ENCODE peak calls at places on chromosomes 3 and 15, in six cellular contexts. One of them, this sample, is unnamed.

GRCh38 chr3:184710870-184711365 is 946 bp downstream of the MAGEF1 start:
- DNase-seq in fibroblast of pulmonary artery: peak; percentile 13
- DNase-seq in endothelial cell of umbilical vein: no peak
- DNase-seq in coronary artery: no peak
- DNase-seq in ascending aorta: peak; percentile 60
- DNase-seq in foreskin fibroblast: peak; percentile 31
- DNase-seq in this sample: no peak

GRCh38 chr3:53253707-53254106 is 2.1 kb downstream of the TKT start:
- DNase-seq in fibroblast of pulmonary artery: no peak
- DNase-seq in coronary artery: no peak
- DNase-seq in endothelial cell of umbilical vein: no peak
- DNase-seq in ascending aorta: no peak
- DNase-seq in foreskin fibroblast: no peak
- DNase-seq in this sample: no peak

GRCh38 chr15:101372960-101373525 is 78.0 kb upstream of the SNRPA1 start:
- DNase-seq in endothelial cell of umbilical vein: no peak
- DNase-seq in coronary artery: no peak
- DNase-seq in ascending aorta: no peak
- DNase-seq in foreskin fibroblast: no peak
- DNase-seq in fibroblast of pulmonary artery: no peak
- DNase-seq in this sample: no peak

GRCh38 chr3:121951291-121951690 is 57.1 kb downstream of the SLC15A2 start:
- DNase-seq in foreskin fibroblast: no peak
- DNase-seq in ascending aorta: no peak
- DNase-seq in endothelial cell of umbilical vein: no peak
- DNase-seq in coronary artery: no peak
- DNase-seq in fibroblast of pulmonary artery: no peak
- DNase-seq in this sample: no peak

GRCh38 chr3:194985031-194985578 is 285.9 kb downstream of the XXYLT1 start:
- DNase-seq in ascending aorta: peak; percentile 83
- DNase-seq in foreskin fibroblast: peak; percentile 40
- DNase-seq in coronary artery: peak; percentile 76
- DNase-seq in fibroblast of pulmonary artery: peak; percentile 82
- DNase-seq in endothelial cell of umbilical vein: no peak
- DNase-seq in this sample: no peak

GRCh38 chr15:80885180-80885579 is 104.4 kb downstream of the MESD start:
- DNase-seq in fibroblast of pulmonary artery: no peak
- DNase-seq in endothelial cell of umbilical vein: peak; percentile 18
- DNase-seq in foreskin fibroblast: no peak
- DNase-seq in ascending aorta: no peak
- DNase-seq in coronary artery: no peak
- DNase-seq in this sample: no peak

GRCh38 chr3:174162550-174162949 is 696.6 kb upstream of the NAALADL2 start:
- DNase-seq in coronary artery: no peak
- DNase-seq in fibroblast of pulmonary artery: no peak
- DNase-seq in endothelial cell of umbilical vein: no peak
- DNase-seq in ascending aorta: no peak
- DNase-seq in foreskin fibroblast: peak; percentile 74
- DNase-seq in this sample: no peak

GRCh38 chr3:61718565-61718964 is 157.2 kb downstream of the PTPRG start:
- DNase-seq in fibroblast of pulmonary artery: no peak
- DNase-seq in endothelial cell of umbilical vein: no peak
- DNase-seq in foreskin fibroblast: no peak
- DNase-seq in ascending aorta: no peak
- DNase-seq in coronary artery: no peak
- DNase-seq in this sample: no peak

GRCh38 chr15:63042879-63043340 is 363 bp downstream of the TPM1 start:
- DNase-seq in ascending aorta: no peak
- DNase-seq in fibroblast of pulmonary artery: no peak
- DNase-seq in foreskin fibroblast: peak; percentile 60
- DNase-seq in endothelial cell of umbilical vein: peak; percentile 47
- DNase-seq in coronary artery: no peak
- DNase-seq in this sample: no peak

GRCh38 chr3:194532591-194532990 is 45.8 kb upstream of the ATP13A3 start:
- DNase-seq in fibroblast of pulmonary artery: no peak
- DNase-seq in foreskin fibroblast: peak; percentile 70
- DNase-seq in ascending aorta: no peak
- DNase-seq in endothelial cell of umbilical vein: no peak
- DNase-seq in coronary artery: no peak
- DNase-seq in this sample: no peak

GRCh38 chr3:32531010-32531647 is 28.5 kb upstream of the CMTM6 start:
- DNase-seq in coronary artery: no peak
- DNase-seq in ascending aorta: no peak
- DNase-seq in foreskin fibroblast: no peak
- DNase-seq in fibroblast of pulmonary artery: no peak
- DNase-seq in endothelial cell of umbilical vein: no peak
- DNase-seq in this sample: no peak

GRCh38 chr3:132293231-132293630 is 24.0 kb upstream of the ACP3 start:
- DNase-seq in foreskin fibroblast: no peak
- DNase-seq in ascending aorta: no peak
- DNase-seq in coronary artery: no peak
- DNase-seq in fibroblast of pulmonary artery: no peak
- DNase-seq in endothelial cell of umbilical vein: no peak
- DNase-seq in this sample: no peak

GRCh38 chr15:87557871-87558270 is 698.7 kb downstream of the NTRK3 start:
- DNase-seq in coronary artery: no peak
- DNase-seq in ascending aorta: no peak
- DNase-seq in endothelial cell of umbilical vein: no peak
- DNase-seq in foreskin fibroblast: no peak
- DNase-seq in fibroblast of pulmonary artery: no peak
- DNase-seq in this sample: no peak

GRCh38 chr3:159884661-159885402 is 103.8 kb upstream of the IL12A start:
- DNase-seq in endothelial cell of umbilical vein: peak; percentile 75
- DNase-seq in ascending aorta: no peak
- DNase-seq in fibroblast of pulmonary artery: peak; percentile 75
- DNase-seq in coronary artery: no peak
- DNase-seq in foreskin fibroblast: peak; percentile 71
- DNase-seq in this sample: no peak

GRCh38 chr15:89364741-89365450 is 30.3 kb upstream of the POLG start:
- DNase-seq in fibroblast of pulmonary artery: no peak
- DNase-seq in foreskin fibroblast: no peak
- DNase-seq in endothelial cell of umbilical vein: no peak
- DNase-seq in coronary artery: no peak
- DNase-seq in ascending aorta: no peak
- DNase-seq in this sample: no peak

GRCh38 chr15:75186044-75186443 is 15.6 kb upstream of the C15orf39 start:
- DNase-seq in fibroblast of pulmonary artery: no peak
- DNase-seq in ascending aorta: no peak
- DNase-seq in coronary artery: no peak
- DNase-seq in foreskin fibroblast: no peak
- DNase-seq in endothelial cell of umbilical vein: no peak
- DNase-seq in this sample: no peak

DNA sequence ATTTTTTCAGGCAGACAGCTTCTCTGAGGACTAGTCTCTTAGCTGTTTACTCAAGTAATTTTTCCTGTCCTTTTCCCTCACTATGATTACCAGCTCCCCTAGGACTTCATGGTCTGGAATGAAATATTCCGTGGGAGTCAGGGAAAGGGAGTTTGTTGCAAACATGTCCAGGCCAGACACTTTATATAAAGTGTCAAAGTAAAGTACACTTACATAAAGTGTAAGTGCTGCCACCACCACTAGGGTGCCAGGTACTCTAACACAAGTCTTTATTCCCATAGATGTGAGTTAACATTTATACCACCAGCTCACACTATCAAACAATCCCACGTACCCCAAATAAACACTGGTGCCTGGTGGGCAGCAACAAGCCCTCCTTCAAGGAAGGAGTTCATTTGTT is 179.8 kb downstream of the SNRPN start:
- DNase-seq in endothelial cell of umbilical vein: peak; percentile 5
- DNase-seq in fibroblast of pulmonary artery: peak; percentile 53
- DNase-seq in ascending aorta: no peak
- DNase-seq in coronary artery: no peak
- DNase-seq in foreskin fibroblast: no peak
- DNase-seq in this sample: no peak
- TF ChIP-seq CTCF in endothelial cell of umbilical vein: peak; percentile 8
- TF ChIP-seq CTCF in fibroblast of pulmonary artery: peak; percentile 28
- TF ChIP-seq CTCF in ascending aorta: no peak
- TF ChIP-seq CTCF in coronary artery: no peak
- TF ChIP-seq CTCF in foreskin fibroblast: no peak
- TF ChIP-seq CTCF in this sample: no peak

DNA sequence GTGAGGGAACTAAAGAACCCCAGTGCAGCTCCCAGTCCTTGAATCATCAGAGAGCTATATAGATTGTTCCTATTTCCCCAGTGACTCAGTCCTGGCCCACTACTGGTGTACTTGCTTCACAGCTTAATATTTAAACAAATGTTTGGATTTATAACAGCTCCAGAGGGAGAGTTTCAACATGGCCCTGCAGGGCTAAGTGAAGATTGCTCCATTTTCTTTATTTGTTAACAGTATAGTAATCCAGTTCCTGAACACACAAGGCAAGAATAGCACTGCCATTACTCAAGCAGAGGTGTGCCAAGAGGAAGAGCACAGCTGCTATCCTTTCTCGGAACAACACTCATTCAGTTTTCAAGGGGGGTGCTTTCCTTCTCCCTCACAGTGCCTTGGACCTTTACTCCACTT is 6.5 kb downstream of the SQOR start:
- DNase-seq in foreskin fibroblast: peak; percentile 92
- DNase-seq in fibroblast of pulmonary artery: peak; percentile 92
- DNase-seq in ascending aorta: peak; percentile 75
- DNase-seq in coronary artery: peak; percentile 71
- DNase-seq in endothelial cell of umbilical vein: peak; percentile 72
- DNase-seq in this sample: no peak
- TF ChIP-seq CTCF in foreskin fibroblast: no peak
- TF ChIP-seq CTCF in fibroblast of pulmonary artery: no peak
- TF ChIP-seq CTCF in ascending aorta: no peak
- TF ChIP-seq CTCF in coronary artery: no peak
- TF ChIP-seq CTCF in endothelial cell of umbilical vein: no peak
- TF ChIP-seq CTCF in this sample: no peak

GRCh38 chr3:134428396-134428795 is 54.1 kb upstream of the AMOTL2 start:
- DNase-seq in ascending aorta: no peak
- DNase-seq in foreskin fibroblast: peak; percentile 20
- DNase-seq in coronary artery: no peak
- DNase-seq in fibroblast of pulmonary artery: no peak
- DNase-seq in endothelial cell of umbilical vein: no peak
- DNase-seq in this sample: no peak
- TF ChIP-seq CTCF in ascending aorta: no peak
- TF ChIP-seq CTCF in foreskin fibroblast: no peak
- TF ChIP-seq CTCF in coronary artery: no peak
- TF ChIP-seq CTCF in fibroblast of pulmonary artery: no peak
- TF ChIP-seq CTCF in endothelial cell of umbilical vein: no peak
- TF ChIP-seq CTCF in this sample: no peak

DNA sequence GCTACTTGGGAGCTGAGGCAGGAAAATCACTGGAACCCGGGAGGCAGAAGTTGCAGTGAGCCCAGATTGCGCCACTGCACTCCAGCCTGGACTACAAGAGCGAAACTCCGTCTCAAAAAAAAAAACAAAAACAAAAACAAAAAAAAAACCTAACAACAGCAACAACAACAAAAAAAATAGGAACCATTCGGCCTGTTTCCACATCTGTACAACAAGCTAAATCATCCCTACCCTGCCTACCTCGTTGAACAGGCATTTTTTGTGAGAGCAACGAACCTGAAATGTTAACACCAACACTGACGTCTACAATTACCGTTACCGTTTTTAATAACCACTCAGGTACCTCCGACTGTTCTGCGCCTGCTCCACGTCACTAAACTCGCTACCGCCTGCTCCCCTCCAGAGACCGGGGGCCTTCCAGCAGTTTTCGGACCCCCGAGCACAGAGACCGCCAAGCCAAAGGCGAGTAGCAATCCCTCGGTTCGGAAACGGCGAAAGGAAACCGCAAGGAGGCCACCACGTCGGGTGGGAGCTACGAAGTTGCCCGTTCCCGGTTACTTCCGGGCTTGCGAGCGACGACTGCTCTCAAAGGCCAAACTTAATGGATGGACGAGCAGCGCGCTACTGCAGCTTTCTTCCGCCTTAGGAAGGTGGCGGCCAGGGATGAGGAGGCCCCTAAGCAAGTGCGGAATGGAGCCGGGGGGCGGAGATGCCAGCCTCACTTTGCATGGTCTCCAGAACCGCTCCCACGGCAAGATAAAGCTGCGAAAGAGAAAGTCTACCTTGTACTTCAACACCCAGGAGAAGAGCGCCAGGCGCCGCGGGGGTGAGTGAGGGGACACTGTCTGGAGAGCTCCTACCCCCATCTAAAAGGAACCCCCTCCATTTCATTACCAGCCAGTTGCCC is at the start of the genes PIGB and PIGBOS1:
- DNase-seq in fibroblast of pulmonary artery: peak; percentile 94
- DNase-seq in foreskin fibroblast: peak; percentile 93
- DNase-seq in coronary artery: peak; percentile 88
- DNase-seq in ascending aorta: peak; percentile 90
- DNase-seq in endothelial cell of umbilical vein: peak; percentile 92
- DNase-seq in this sample: peak; percentile 44
- TF ChIP-seq CTCF in fibroblast of pulmonary artery: no peak
- TF ChIP-seq CTCF in foreskin fibroblast: peak; percentile 5
- TF ChIP-seq CTCF in coronary artery: no peak
- TF ChIP-seq CTCF in ascending aorta: peak; percentile 9
- TF ChIP-seq CTCF in endothelial cell of umbilical vein: no peak
- TF ChIP-seq CTCF in this sample: no peak

GRCh38 chr15:95447486-95447885 is 883.0 kb upstream of the NR2F2 start:
- DNase-seq in fibroblast of pulmonary artery: no peak
- DNase-seq in ascending aorta: no peak
- DNase-seq in coronary artery: no peak
- DNase-seq in foreskin fibroblast: no peak
- DNase-seq in endothelial cell of umbilical vein: no peak
- DNase-seq in this sample: no peak

GRCh38 chr15:95448531-95449210 is 881.8 kb upstream of the NR2F2 start:
- DNase-seq in foreskin fibroblast: peak; percentile 77
- DNase-seq in fibroblast of pulmonary artery: no peak
- DNase-seq in ascending aorta: no peak
- DNase-seq in coronary artery: no peak
- DNase-seq in endothelial cell of umbilical vein: peak; percentile 44
- DNase-seq in this sample: no peak

GRCh38 chr15:95446854-95447253 is 883.6 kb upstream of the NR2F2 start:
- DNase-seq in ascending aorta: no peak
- DNase-seq in fibroblast of pulmonary artery: no peak
- DNase-seq in foreskin fibroblast: no peak
- DNase-seq in endothelial cell of umbilical vein: peak; percentile 48
- DNase-seq in coronary artery: no peak
- DNase-seq in this sample: no peak

GRCh38 chr15:95450413-95450812 is 880.1 kb upstream of the NR2F2 start:
- DNase-seq in fibroblast of pulmonary artery: no peak
- DNase-seq in ascending aorta: no peak
- DNase-seq in endothelial cell of umbilical vein: no peak
- DNase-seq in foreskin fibroblast: no peak
- DNase-seq in coronary artery: no peak
- DNase-seq in this sample: no peak

DNA sequence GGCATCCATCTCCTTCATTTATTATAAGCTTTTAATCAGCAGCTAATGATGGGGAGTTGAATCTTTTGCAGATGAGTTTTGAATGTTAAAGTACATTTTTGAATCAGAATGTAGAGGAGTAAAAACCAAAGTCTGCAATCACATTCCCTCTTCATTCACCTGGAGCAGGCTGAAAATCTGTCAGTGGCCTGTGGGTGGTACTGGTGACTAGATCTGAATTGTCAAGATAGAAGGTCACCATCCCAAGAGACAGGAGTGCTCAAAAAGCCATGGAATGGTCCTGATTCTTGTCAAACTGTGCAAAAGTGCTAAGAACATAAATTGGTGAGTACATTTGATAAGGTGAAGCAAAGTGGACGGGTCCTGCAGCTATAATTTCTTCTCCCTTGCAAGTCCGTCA is 881.3 kb upstream of the NR2F2 start:
- DNase-seq in ascending aorta: no peak
- DNase-seq in fibroblast of pulmonary artery: no peak
- DNase-seq in endothelial cell of umbilical vein: no peak
- DNase-seq in foreskin fibroblast: no peak
- DNase-seq in coronary artery: no peak
- DNase-seq in this sample: no peak
- TF ChIP-seq CTCF in ascending aorta: no peak
- TF ChIP-seq CTCF in fibroblast of pulmonary artery: no peak
- TF ChIP-seq CTCF in endothelial cell of umbilical vein: no peak
- TF ChIP-seq CTCF in foreskin fibroblast: no peak
- TF ChIP-seq CTCF in coronary artery: no peak
- TF ChIP-seq CTCF in this sample: no peak

GRCh38 chr3:190697502-190697830 is 165.0 kb downstream of the GMNC start:
- DNase-seq in endothelial cell of umbilical vein: no peak
- DNase-seq in foreskin fibroblast: no peak
- DNase-seq in fibroblast of pulmonary artery: no peak
- DNase-seq in coronary artery: no peak
- DNase-seq in ascending aorta: no peak
- DNase-seq in this sample: no peak
- TF ChIP-seq CTCF in endothelial cell of umbilical vein: no peak
- TF ChIP-seq CTCF in foreskin fibroblast: no peak
- TF ChIP-seq CTCF in fibroblast of pulmonary artery: no peak
- TF ChIP-seq CTCF in coronary artery: peak; percentile 16
- TF ChIP-seq CTCF in ascending aorta: no peak
- TF ChIP-seq CTCF in this sample: no peak